ENCODE peak calls at places on chromosome 17, in nine cellular contexts. One of them, this sample, is unnamed.

GRCh38 chr17:10798332-10798749 is 5.6 kb downstream of the TMEM238L start:
- DNase-seq in stomach: peak
- DNase-seq in uterus: no peak
- DNase-seq in Caco-2: no peak
- DNase-seq in K562: no peak
- DNase-seq in BE2C: no peak
- DNase-seq in CD8-positive, alpha-beta T cell: no peak
- DNase-seq in AG04450: no peak
- DNase-seq in fibroblast of the aortic adventitia: no peak
- DNase-seq in this sample: no peak

GRCh38 chr17:75454193-75454592 is 2.2 kb upstream of the TMEM94 start:
- DNase-seq in BE2C: no peak
- DNase-seq in stomach: no peak
- DNase-seq in uterus: no peak
- DNase-seq in CD8-positive, alpha-beta T cell: no peak
- DNase-seq in K562: no peak
- DNase-seq in Caco-2: no peak
- DNase-seq in AG04450: no peak
- DNase-seq in fibroblast of the aortic adventitia: no peak
- DNase-seq in this sample: no peak

GRCh38 chr17:75783069-75783783 is 1.4 kb upstream of the UNK start:
- DNase-seq in Caco-2: peak
- DNase-seq in K562: no peak
- DNase-seq in fibroblast of the aortic adventitia: peak
- DNase-seq in uterus: no peak
- DNase-seq in BE2C: no peak
- DNase-seq in CD8-positive, alpha-beta T cell: no peak
- DNase-seq in AG04450: no peak
- DNase-seq in stomach: no peak
- DNase-seq in this sample: peak

GRCh38 chr17:72683506-72684404 is 408.7 kb downstream of the SLC39A11 start:
- DNase-seq in BE2C: peak
- DNase-seq in K562: no peak
- DNase-seq in CD8-positive, alpha-beta T cell: no peak
- DNase-seq in fibroblast of the aortic adventitia: peak
- DNase-seq in Caco-2: peak
- DNase-seq in uterus: no peak
- DNase-seq in AG04450: peak
- DNase-seq in stomach: peak
- DNase-seq in this sample: peak

GRCh38 chr17:180380-181212 is 854 bp downstream of the DOC2B start:
- DNase-seq in stomach: no peak
- DNase-seq in Caco-2: peak
- DNase-seq in AG04450: no peak
- DNase-seq in BE2C: no peak
- DNase-seq in K562: no peak
- DNase-seq in fibroblast of the aortic adventitia: no peak
- DNase-seq in uterus: no peak
- DNase-seq in CD8-positive, alpha-beta T cell: no peak
- DNase-seq in this sample: no peak

GRCh38 chr17:5584971-5585794 is 874 bp upstream of the NLRP1 start:
- DNase-seq in BE2C: no peak
- DNase-seq in CD8-positive, alpha-beta T cell: no peak
- DNase-seq in K562: no peak
- DNase-seq in uterus: no peak
- DNase-seq in Caco-2: no peak
- DNase-seq in fibroblast of the aortic adventitia: peak
- DNase-seq in AG04450: peak
- DNase-seq in stomach: no peak
- DNase-seq in this sample: peak

GRCh38 chr17:54221499-54221898 is 398.8 kb downstream of the KIF2B start:
- DNase-seq in stomach: no peak
- DNase-seq in fibroblast of the aortic adventitia: no peak
- DNase-seq in CD8-positive, alpha-beta T cell: no peak
- DNase-seq in Caco-2: no peak
- DNase-seq in K562: no peak
- DNase-seq in uterus: no peak
- DNase-seq in AG04450: no peak
- DNase-seq in BE2C: no peak
- DNase-seq in this sample: no peak

GRCh38 chr17:44222112-44222869 is 2.8 kb upstream of the UBTF start:
- DNase-seq in Caco-2: peak
- DNase-seq in AG04450: no peak
- DNase-seq in K562: peak
- DNase-seq in fibroblast of the aortic adventitia: peak
- DNase-seq in stomach: peak
- DNase-seq in BE2C: peak
- DNase-seq in CD8-positive, alpha-beta T cell: no peak
- DNase-seq in uterus: peak
- DNase-seq in this sample: peak

GRCh38 chr17:28983286-28984240 is 22.3 kb downstream of the SEZ6 start:
- DNase-seq in K562: peak
- DNase-seq in stomach: no peak
- DNase-seq in BE2C: no peak
- DNase-seq in fibroblast of the aortic adventitia: no peak
- DNase-seq in AG04450: no peak
- DNase-seq in Caco-2: no peak
- DNase-seq in uterus: no peak
- DNase-seq in CD8-positive, alpha-beta T cell: no peak
- DNase-seq in this sample: no peak

GRCh38 chr17:49588726-49589555 is 13.3 kb downstream of the NXPH3 start:
- DNase-seq in fibroblast of the aortic adventitia: peak
- DNase-seq in CD8-positive, alpha-beta T cell: no peak
- DNase-seq in BE2C: no peak
- DNase-seq in Caco-2: no peak
- DNase-seq in uterus: no peak
- DNase-seq in K562: no peak
- DNase-seq in stomach: no peak
- DNase-seq in AG04450: no peak
- DNase-seq in this sample: no peak

GRCh38 chr17:10295728-10296343 is 77.0 kb downstream of the MYH13 start:
- DNase-seq in K562: peak
- DNase-seq in Caco-2: peak
- DNase-seq in uterus: peak
- DNase-seq in fibroblast of the aortic adventitia: peak
- DNase-seq in stomach: no peak
- DNase-seq in BE2C: no peak
- DNase-seq in AG04450: no peak
- DNase-seq in CD8-positive, alpha-beta T cell: no peak
- DNase-seq in this sample: peak

GRCh38 chr17:37405955-37406634 is 541 bp downstream of the ACACA start:
- DNase-seq in uterus: no peak
- DNase-seq in Caco-2: peak
- DNase-seq in BE2C: no peak
- DNase-seq in CD8-positive, alpha-beta T cell: no peak
- DNase-seq in K562: no peak
- DNase-seq in AG04450: no peak
- DNase-seq in fibroblast of the aortic adventitia: peak
- DNase-seq in stomach: no peak
- DNase-seq in this sample: no peak

GRCh38 chr17:56291226-56291805 is 138.0 kb downstream of the ANKFN1 start:
- DNase-seq in K562: no peak
- DNase-seq in fibroblast of the aortic adventitia: no peak
- DNase-seq in stomach: no peak
- DNase-seq in uterus: no peak
- DNase-seq in CD8-positive, alpha-beta T cell: no peak
- DNase-seq in Caco-2: no peak
- DNase-seq in AG04450: no peak
- DNase-seq in BE2C: no peak
- DNase-seq in this sample: no peak

DNA sequence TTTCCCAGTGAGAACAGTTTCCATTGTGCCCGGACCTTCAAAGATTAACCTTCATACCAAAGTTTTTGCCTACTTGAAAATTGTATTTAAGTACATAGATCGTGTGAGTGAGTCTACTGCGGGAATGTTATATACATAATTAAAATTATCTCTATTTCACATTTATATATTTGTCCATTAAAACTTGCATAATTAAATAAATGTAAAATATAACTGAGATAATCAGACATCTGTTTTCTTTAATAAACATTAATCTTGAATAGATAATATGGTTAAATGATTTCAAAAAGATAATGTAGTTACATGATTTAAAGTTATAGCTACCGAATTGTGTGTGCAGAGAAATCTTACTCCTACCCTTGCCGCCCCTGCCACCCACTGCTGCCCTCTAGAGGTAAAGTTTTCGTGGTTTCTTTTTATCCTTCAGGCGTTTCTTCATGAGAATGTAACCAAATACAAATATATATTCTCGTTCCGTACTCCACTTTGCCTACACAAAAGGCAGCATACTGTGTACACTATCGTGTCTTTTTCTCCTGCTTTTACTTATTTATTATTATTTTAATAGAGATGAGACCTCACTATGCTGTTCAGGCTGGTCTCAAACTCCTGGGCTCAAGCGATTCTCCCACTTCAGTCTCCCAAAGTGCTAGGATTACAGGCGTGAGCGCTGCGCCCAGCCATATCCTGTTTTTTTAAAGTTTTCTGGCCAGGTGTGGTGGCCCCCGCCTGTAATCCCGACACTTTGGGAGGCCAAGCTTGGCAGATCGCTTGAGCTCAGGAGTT is 35.6 kb downstream of the RPA1 start:
- DNase-seq in uterus: no peak
- DNase-seq in BE2C: peak
- DNase-seq in Caco-2: peak
- DNase-seq in stomach: peak
- DNase-seq in AG04450: no peak
- DNase-seq in fibroblast of the aortic adventitia: peak
- DNase-seq in K562: peak
- DNase-seq in CD8-positive, alpha-beta T cell: peak
- DNase-seq in this sample: peak
- TF ChIP-seq CTCF in uterus: peak
- TF ChIP-seq CTCF in BE2C: peak
- TF ChIP-seq CTCF in Caco-2: peak
- TF ChIP-seq CTCF in stomach: no peak
- TF ChIP-seq CTCF in AG04450: peak
- TF ChIP-seq CTCF in fibroblast of the aortic adventitia: peak
- TF ChIP-seq CTCF in K562: peak
- TF ChIP-seq CTCF in CD8-positive, alpha-beta T cell: peak
- TF ChIP-seq CTCF in this sample: peak

GRCh38 chr17:82314721-82315605 is 2.4 kb downstream of the CD7 start:
- DNase-seq in CD8-positive, alpha-beta T cell: no peak
- DNase-seq in uterus: no peak
- DNase-seq in fibroblast of the aortic adventitia: no peak
- DNase-seq in AG04450: no peak
- DNase-seq in stomach: no peak
- DNase-seq in K562: no peak
- DNase-seq in Caco-2: no peak
- DNase-seq in BE2C: no peak
- DNase-seq in this sample: no peak

GRCh38 chr17:82317394-82318168 is at the start of gene CD7:
- DNase-seq in K562: no peak
- DNase-seq in CD8-positive, alpha-beta T cell: peak
- DNase-seq in stomach: no peak
- DNase-seq in AG04450: no peak
- DNase-seq in BE2C: peak
- DNase-seq in fibroblast of the aortic adventitia: no peak
- DNase-seq in Caco-2: no peak
- DNase-seq in uterus: no peak
- DNase-seq in this sample: no peak

GRCh38 chr17:82316651-82317393 is 586 bp downstream of the CD7 start:
- DNase-seq in K562: no peak
- DNase-seq in fibroblast of the aortic adventitia: no peak
- DNase-seq in AG04450: no peak
- DNase-seq in Caco-2: no peak
- DNase-seq in CD8-positive, alpha-beta T cell: no peak
- DNase-seq in BE2C: peak
- DNase-seq in stomach: no peak
- DNase-seq in uterus: no peak
- DNase-seq in this sample: no peak

GRCh38 chr17:82314012-82314720 is 3.2 kb downstream of the CD7 start:
- DNase-seq in uterus: no peak
- DNase-seq in AG04450: no peak
- DNase-seq in CD8-positive, alpha-beta T cell: no peak
- DNase-seq in stomach: no peak
- DNase-seq in fibroblast of the aortic adventitia: no peak
- DNase-seq in BE2C: no peak
- DNase-seq in K562: no peak
- DNase-seq in Caco-2: no peak
- DNase-seq in this sample: no peak

GRCh38 chr17:82315703-82316358 is 1.6 kb downstream of the CD7 start:
- DNase-seq in Caco-2: no peak
- DNase-seq in stomach: no peak
- DNase-seq in K562: no peak
- DNase-seq in BE2C: peak
- DNase-seq in uterus: no peak
- DNase-seq in CD8-positive, alpha-beta T cell: peak
- DNase-seq in fibroblast of the aortic adventitia: no peak
- DNase-seq in AG04450: no peak
- DNase-seq in this sample: no peak
- H3K4me3 ChIP-seq in Caco-2: no peak
- H3K4me3 ChIP-seq in stomach: peak
- H3K4me3 ChIP-seq in K562: no peak
- H3K4me3 ChIP-seq in BE2C: no peak
- H3K4me3 ChIP-seq in uterus: no peak
- H3K4me3 ChIP-seq in CD8-positive, alpha-beta T cell: peak
- H3K4me3 ChIP-seq in fibroblast of the aortic adventitia: no peak
- H3K4me3 ChIP-seq in AG04450: no peak
- H3K4me3 ChIP-seq in this sample: no peak

DNA sequence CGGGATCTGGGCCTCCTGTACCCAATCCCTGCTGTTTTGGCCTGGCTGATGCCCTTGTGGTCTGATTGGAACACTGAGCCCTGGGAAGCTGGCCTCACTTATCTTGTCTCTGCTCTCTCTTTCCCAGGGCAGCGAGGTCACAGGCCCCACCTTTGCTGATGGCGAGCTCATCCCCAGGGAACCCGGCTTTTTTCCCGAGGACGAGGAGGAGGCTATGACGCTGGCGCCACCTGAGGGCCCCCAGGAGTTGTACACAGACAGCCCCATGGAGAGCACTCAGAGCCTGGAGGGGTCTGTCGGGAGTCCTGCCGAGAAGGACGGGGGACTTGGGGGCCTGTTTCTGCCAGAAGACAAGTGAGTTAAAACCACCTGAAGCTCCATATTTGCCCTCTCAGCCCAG is 126.0 kb downstream of the RAB11FIP4 start:
- DNase-seq in K562: peak
- DNase-seq in fibroblast of the aortic adventitia: no peak
- DNase-seq in AG04450: no peak
- DNase-seq in BE2C: peak
- DNase-seq in CD8-positive, alpha-beta T cell: no peak
- DNase-seq in uterus: no peak
- DNase-seq in stomach: no peak
- DNase-seq in Caco-2: peak
- DNase-seq in this sample: no peak
- TF ChIP-seq CTCF in K562: peak
- TF ChIP-seq CTCF in fibroblast of the aortic adventitia: peak
- TF ChIP-seq CTCF in AG04450: peak
- TF ChIP-seq CTCF in BE2C: peak
- TF ChIP-seq CTCF in CD8-positive, alpha-beta T cell: peak
- TF ChIP-seq CTCF in uterus: no peak
- TF ChIP-seq CTCF in stomach: no peak
- TF ChIP-seq CTCF in Caco-2: peak
- TF ChIP-seq CTCF in this sample: peak

DNA sequence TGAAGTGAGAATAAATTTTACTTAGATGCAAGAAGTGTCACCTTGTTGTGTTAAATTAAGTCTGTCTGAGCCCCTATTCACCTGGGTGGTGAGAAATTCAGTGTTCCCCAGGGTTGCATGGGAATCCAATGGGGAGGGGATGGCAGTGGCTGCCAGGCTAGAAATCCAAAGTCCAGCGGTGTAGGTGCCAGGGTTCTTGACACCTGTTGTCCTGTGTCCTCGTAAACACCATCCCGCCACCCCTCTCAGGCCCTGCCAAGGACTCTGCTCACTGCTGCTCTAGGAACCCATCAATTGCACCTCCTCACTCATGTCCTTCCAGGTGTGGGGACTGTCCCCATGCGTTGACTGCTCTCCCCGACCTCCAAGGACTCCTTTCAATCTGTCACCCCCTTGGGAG is 58.9 kb downstream of the CACNG5 start:
- DNase-seq in stomach: no peak
- DNase-seq in fibroblast of the aortic adventitia: no peak
- DNase-seq in uterus: no peak
- DNase-seq in AG04450: no peak
- DNase-seq in K562: no peak
- DNase-seq in BE2C: no peak
- DNase-seq in Caco-2: no peak
- DNase-seq in CD8-positive, alpha-beta T cell: no peak
- DNase-seq in this sample: no peak
- H3K4me3 ChIP-seq in stomach: no peak
- H3K4me3 ChIP-seq in fibroblast of the aortic adventitia: no peak
- H3K4me3 ChIP-seq in uterus: no peak
- H3K4me3 ChIP-seq in AG04450: no peak
- H3K4me3 ChIP-seq in K562: no peak
- H3K4me3 ChIP-seq in BE2C: no peak
- H3K4me3 ChIP-seq in Caco-2: no peak
- H3K4me3 ChIP-seq in CD8-positive, alpha-beta T cell: no peak
- H3K4me3 ChIP-seq in this sample: no peak

This sample was measured in fibroblast of villous mesenchyme.